ENCODE peak calls at places on chromosomes 11 and 22, in five cellular contexts. B is IMR-90, Q is H9, V is mesenchymal stem cell, N is H1. W is an unnamed sample.

GRCh38 chr11:114167355-114168085 is 108.0 kb downstream of the ZBTB16 start:
- DNase-seq in Q (no peak), N (no peak), V (no peak), B (no peak), W (no peak)

GRCh38 chr11:67153971-67154370 is 34.9 kb downstream of the KDM2A start:
- DNase-seq in B (no peak), N (no peak), V (no peak), Q (no peak), W (no peak)

GRCh38 chr11:8086001-8086479 is 5.0 kb downstream of the TUB start:
- DNase-seq in B (peak), Q (no peak), N (no peak), V (no peak), W (no peak)

GRCh38 chr22:35348026-35348590 is 32.8 kb upstream of the HMOX1 start:
- DNase-seq in Q (no peak), V (no peak), N (no peak), B (no peak), W (no peak)

GRCh38 chr11:120182790-120183491 is 27.9 kb upstream of the OAF start:
- DNase-seq in B (no peak), Q (peak), N (no peak), V (no peak), W (no peak)

GRCh38 chr11:77113382-77114088 is 10.9 kb downstream of the OMP start:
- DNase-seq in B (peak), V (peak), Q (peak), N (no peak), W (peak)

GRCh38 chr11:130592056-130592455 is 143.6 kb downstream of the ADAMTS15 start:
- DNase-seq in Q (no peak), B (peak), V (peak), N (no peak), W (no peak)

GRCh38 chr11:120715239-120715638 is 203.7 kb downstream of the GRIK4 start:
- DNase-seq in V (no peak), B (no peak), N (no peak), Q (no peak), W (no peak)

GRCh38 chr11:131889760-131890620 is 519.6 kb downstream of the NTM start:
- DNase-seq in Q (no peak), N (no peak), B (peak), V (peak), W (no peak)

GRCh38 chr11:68383976-68384501 is 71.6 kb downstream of the LRP5 start:
- DNase-seq in B (peak), V (peak), Q (peak), N (peak), W (peak)

GRCh38 chr11:4484310-4484709 is 1.9 kb downstream of the OR52K1 start:
- DNase-seq in V (no peak), B (no peak), N (no peak), Q (no peak), W (no peak)

GRCh38 chr11:8019671-8020597 is 32.8 kb downstream of the EIF3F start:
- DNase-seq in N (no peak), Q (peak), V (peak), B (peak), W (no peak)

GRCh38 chr22:28843633-28844032 is 39.7 kb upstream of the ZNRF3 start:
- DNase-seq in N (no peak), Q (no peak), B (no peak), V (no peak), W (no peak)

GRCh38 chr11:134512061-134512460 is 100.0 kb upstream of the B3GAT1 start:
- DNase-seq in V (no peak), B (no peak), N (no peak), Q (no peak), W (no peak)

GRCh38 chr11:12420706-12421105 is 43.3 kb downstream of the PARVA start:
- DNase-seq in N (no peak), V (no peak), Q (no peak), B (no peak), W (no peak)
- H2BK15ac ChIP-seq in N (no peak), V (no peak), Q (no peak), B (no peak), W (no peak)

GRCh38 chr11:102615077-102615893 is 9.8 kb downstream of the MMP20 start:
- DNase-seq in N (no peak), V (no peak), B (no peak), Q (no peak), W (no peak)
- H3K23ac ChIP-seq in N (no peak), V (no peak), B (peak), Q (no peak), W (no peak)

GRCh38 chr11:59164028-59164427 is 7.9 kb upstream of the DTX4 start:
- DNase-seq in Q (no peak), V (no peak), B (no peak), N (no peak), W (no peak)

GRCh38 chr11:59157433-59157832 is 14.5 kb upstream of the DTX4 start:
- DNase-seq in B (no peak), N (no peak), V (no peak), Q (no peak), W (no peak)

GRCh38 chr11:59154585-59154984 is 11.9 kb downstream of the FAM111A start:
- DNase-seq in V (no peak), B (peak), N (no peak), Q (no peak), W (no peak)

GRCh38 chr11:59152312-59152967 is 9.8 kb downstream of the FAM111A start:
- DNase-seq in N (no peak), V (no peak), Q (no peak), B (no peak), W (no peak)

GRCh38 chr11:59158206-59159068 is 13.5 kb upstream of the DTX4 start:
- DNase-seq in V (peak), Q (peak), N (no peak), B (peak), W (no peak)
- H3K14ac ChIP-seq in V (no peak), Q (peak), N (no peak), B (no peak), W (no peak)

GRCh38 chr22:31987180-31987579 is 42.8 kb downstream of the YWHAH start:
- DNase-seq in N (no peak), V (no peak), Q (no peak), B (no peak), W (no peak)

GRCh38 chr22:31980628-31981027 is 36.3 kb downstream of the YWHAH start:
- DNase-seq in B (no peak), N (no peak), V (no peak), Q (no peak), W (no peak)

GRCh38 chr22:31983911-31984661 is 39.8 kb downstream of the YWHAH start:
- DNase-seq in V (no peak), Q (no peak), N (no peak), B (no peak), W (no peak)
- H2BK15ac ChIP-seq in V (no peak), Q (no peak), N (no peak), B (no peak), W (no peak)

DNA sequence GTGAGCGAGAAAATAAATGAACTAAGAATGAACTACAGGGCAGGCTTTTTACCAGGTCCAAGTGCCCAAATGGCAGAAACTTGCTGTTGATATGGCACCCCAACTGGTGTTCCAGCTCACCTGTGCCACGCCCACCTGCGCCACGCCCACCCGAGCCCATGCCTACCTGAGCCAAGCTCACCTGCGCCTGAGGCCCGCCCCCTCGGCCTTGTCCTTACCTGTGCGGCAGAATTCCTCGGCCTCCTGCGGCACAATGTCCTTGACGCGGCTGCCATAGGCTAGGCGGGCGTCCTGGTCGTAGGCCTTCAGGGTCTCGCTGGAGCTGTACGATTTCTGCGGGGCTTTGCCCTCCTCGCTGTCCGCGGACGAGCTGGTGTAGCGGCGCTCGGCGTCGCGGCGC is 371.3 kb downstream of the TENM4 start:
- DNase-seq in N (no peak), Q (no peak), B (no peak), V (no peak), W (no peak)
- H3K23ac ChIP-seq in N (no peak), Q (no peak), B (no peak), V (no peak), W (no peak)

DNA sequence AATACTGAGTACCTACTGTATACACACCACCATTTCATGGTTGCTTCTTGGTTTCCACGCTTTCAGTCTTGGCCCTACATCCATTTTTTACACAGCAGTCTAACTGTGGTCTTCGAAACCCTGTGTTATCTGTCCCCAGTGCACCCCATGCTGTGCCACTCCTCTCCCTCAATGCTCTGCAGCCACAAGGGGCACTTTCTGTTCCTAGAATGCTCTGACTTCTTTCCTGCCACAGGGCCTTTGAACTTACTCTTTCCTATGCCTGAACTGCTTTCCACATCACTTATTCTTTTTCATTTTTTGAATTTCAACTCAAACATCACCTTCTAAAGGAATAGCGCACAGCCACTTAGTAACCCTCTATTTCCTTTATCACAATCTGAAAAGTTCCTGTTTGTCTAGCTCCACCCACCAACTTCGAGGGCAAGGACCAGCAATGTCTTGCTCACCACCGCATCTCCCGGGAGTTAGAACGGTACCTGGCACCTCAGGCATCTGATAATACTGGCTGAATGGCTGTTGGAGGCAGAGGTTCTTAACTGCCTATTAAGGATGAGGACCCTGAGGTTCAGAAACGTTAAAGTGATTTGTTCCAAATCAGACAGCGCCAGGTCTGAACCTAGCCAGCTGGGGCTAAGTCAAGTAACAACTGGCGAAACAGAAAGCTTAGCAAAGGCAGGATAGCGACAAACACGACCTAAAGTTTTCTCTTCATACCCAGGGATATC is 568 bp downstream of the ALG8 start:
- DNase-seq in N (no peak), V (peak), B (peak), Q (no peak), W (peak)
- H3K14ac ChIP-seq in N (no peak), V (no peak), B (peak), Q (peak), W (no peak)

DNA sequence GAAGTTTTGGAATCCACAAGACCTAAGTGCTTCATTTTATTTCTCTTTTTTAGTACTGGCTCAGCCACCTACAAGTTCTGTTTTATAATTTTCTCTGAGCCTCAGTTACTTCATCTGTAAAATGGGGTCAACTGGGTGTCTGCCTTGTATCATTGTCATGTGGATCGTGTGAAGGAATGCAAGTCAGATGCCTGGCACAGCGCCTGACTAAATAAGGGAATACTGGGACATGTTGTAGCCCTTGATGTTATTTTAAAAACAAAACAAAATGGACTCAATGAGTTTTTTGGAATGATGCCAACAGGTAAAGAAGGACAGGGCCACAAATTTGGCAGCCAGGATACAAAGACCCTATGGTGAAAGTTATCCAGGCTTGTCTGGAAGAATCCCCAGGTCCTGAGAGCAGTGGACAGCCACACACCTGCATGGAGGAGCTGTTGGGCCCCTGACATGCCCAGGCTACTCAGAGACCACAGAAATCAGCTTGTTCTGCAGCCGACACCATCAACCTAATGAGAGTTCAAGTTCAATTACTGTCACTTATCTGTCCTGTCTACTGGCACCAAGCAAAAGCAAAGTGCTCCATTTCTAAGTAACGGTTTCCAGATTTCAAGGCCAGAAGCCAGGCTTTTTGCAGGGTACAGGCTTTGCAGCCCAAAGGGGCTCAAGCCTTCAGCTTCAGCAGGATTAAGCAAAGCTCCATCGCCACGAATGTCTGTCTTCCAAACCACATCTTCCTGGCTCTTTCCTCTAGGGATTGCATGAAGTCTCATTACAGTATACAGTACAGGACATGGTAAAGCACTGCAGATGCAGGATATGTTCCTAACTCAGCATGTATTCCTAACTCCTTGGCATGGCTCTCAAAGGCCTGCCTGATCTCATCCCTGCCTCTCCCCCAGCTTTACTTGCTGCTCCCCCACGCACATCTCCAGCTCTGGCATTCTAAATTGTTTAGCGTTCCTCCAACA is 18.4 kb downstream of the DKK3 start:
- DNase-seq in Q (no peak), B (no peak), V (peak), N (no peak), W (no peak)
- H2BK15ac ChIP-seq in Q (no peak), B (no peak), V (no peak), N (no peak), W (no peak)